ENCODE peak calls at places on chromosomes 16 and 17, in five cellular contexts. One of them, this sample, is unnamed.

GRCh38 chr17:48553837-48554236 is 8.9 kb upstream of the HOXB2 start:
- DNase-seq in H1: no peak
- DNase-seq in K562: no peak
- DNase-seq in GM12878: no peak
- DNase-seq in HepG2: no peak
- DNase-seq in this sample: no peak

GRCh38 chr17:12421646-12422306 is 243.9 kb upstream of the MYOCD start:
- DNase-seq in H1: no peak
- DNase-seq in HepG2: no peak
- DNase-seq in K562: no peak
- DNase-seq in GM12878: no peak
- DNase-seq in this sample: no peak

GRCh38 chr16:86834451-86835035 is 256.2 kb downstream of the FOXL1 start:
- DNase-seq in HepG2: no peak
- DNase-seq in GM12878: no peak
- DNase-seq in K562: peak; percentile 6
- DNase-seq in H1: peak; percentile 34
- DNase-seq in this sample: peak; percentile 66

GRCh38 chr17:10482252-10482651 is 12.9 kb upstream of the MYH4 start:
- DNase-seq in H1: no peak
- DNase-seq in K562: no peak
- DNase-seq in HepG2: no peak
- DNase-seq in GM12878: no peak
- DNase-seq in this sample: no peak

GRCh38 chr17:28854457-28855382 is at the start of gene ERAL1:
- DNase-seq in HepG2: peak; percentile 80
- DNase-seq in GM12878: peak; percentile 73
- DNase-seq in K562: peak; percentile 96
- DNase-seq in H1: no peak
- DNase-seq in this sample: peak; percentile 95

GRCh38 chr16:450800-451512 is 25.5 kb downstream of the RAB11FIP3 start:
- DNase-seq in K562: no peak
- DNase-seq in HepG2: peak; percentile 39
- DNase-seq in GM12878: no peak
- DNase-seq in H1: no peak
- DNase-seq in this sample: no peak

GRCh38 chr16:26787924-26788323 is 278.8 kb upstream of the C16orf82 start:
- DNase-seq in GM12878: no peak
- DNase-seq in HepG2: no peak
- DNase-seq in H1: no peak
- DNase-seq in K562: peak; percentile 45
- DNase-seq in this sample: no peak

GRCh38 chr16:87317766-87318121 is 552 bp upstream of the C16orf95 start:
- DNase-seq in H1: no peak
- DNase-seq in K562: peak; percentile 75
- DNase-seq in HepG2: peak; percentile 67
- DNase-seq in GM12878: no peak
- DNase-seq in this sample: peak; percentile 47

GRCh38 chr16:68762996-68763756 is 26.1 kb downstream of the CDH1 start:
- DNase-seq in HepG2: no peak
- DNase-seq in K562: no peak
- DNase-seq in H1: no peak
- DNase-seq in GM12878: no peak
- DNase-seq in this sample: peak; percentile 87

GRCh38 chr16:29790949-29791844 is 646 bp downstream of the KIF22 start:
- DNase-seq in GM12878: no peak
- DNase-seq in H1: no peak
- DNase-seq in HepG2: no peak
- DNase-seq in K562: peak; percentile 30
- DNase-seq in this sample: no peak

GRCh38 chr16:56606071-56606687 is 2.2 kb upstream of the MT2A start:
- DNase-seq in HepG2: no peak
- DNase-seq in GM12878: no peak
- DNase-seq in H1: no peak
- DNase-seq in K562: no peak
- DNase-seq in this sample: no peak

GRCh38 chr17:48026503-48027321 is 10.9 kb downstream of the COPZ2 start:
- DNase-seq in HepG2: peak; percentile 79
- DNase-seq in GM12878: peak; percentile 34
- DNase-seq in H1: peak; percentile 80
- DNase-seq in K562: peak; percentile 93
- DNase-seq in this sample: peak; percentile 96

GRCh38 chr16:50251375-50252081 is 14.8 kb upstream of the ADCY7 start:
- DNase-seq in K562: no peak
- DNase-seq in GM12878: no peak
- DNase-seq in HepG2: no peak
- DNase-seq in H1: no peak
- DNase-seq in this sample: no peak

GRCh38 chr17:28524476-28525415 is 18.6 kb downstream of the FOXN1 start:
- DNase-seq in H1: no peak
- DNase-seq in HepG2: peak; percentile 70
- DNase-seq in GM12878: no peak
- DNase-seq in K562: peak; percentile 25
- DNase-seq in this sample: no peak

GRCh38 chr16:11212819-11213196 is 43.2 kb downstream of the SOCS1 start:
- DNase-seq in HepG2: no peak
- DNase-seq in GM12878: no peak
- DNase-seq in K562: no peak
- DNase-seq in H1: no peak
- DNase-seq in this sample: no peak

GRCh38 chr17:43988301-43988700 is 16.1 kb upstream of the NAGS start:
- DNase-seq in H1: no peak
- DNase-seq in HepG2: no peak
- DNase-seq in GM12878: no peak
- DNase-seq in K562: no peak
- DNase-seq in this sample: no peak

GRCh38 chr17:41666336-41666680 is 22.4 kb upstream of the EIF1 start:
- DNase-seq in HepG2: no peak
- DNase-seq in K562: peak; percentile 53
- DNase-seq in H1: no peak
- DNase-seq in GM12878: peak; percentile 75
- DNase-seq in this sample: peak; percentile 50

GRCh38 chr16:15849209-15849981 is 7.4 kb downstream of the MYH11 start:
- DNase-seq in GM12878: no peak
- DNase-seq in H1: no peak
- DNase-seq in HepG2: peak; percentile 30
- DNase-seq in K562: no peak
- DNase-seq in this sample: no peak

GRCh38 chr17:27578718-27579085 is 52.3 kb upstream of the LGALS9 start:
- DNase-seq in HepG2: peak; percentile 45
- DNase-seq in GM12878: peak; percentile 57
- DNase-seq in H1: no peak
- DNase-seq in K562: peak; percentile 78
- DNase-seq in this sample: no peak

GRCh38 chr17:41304091-41304490 is 1.4 kb upstream of the KRTAP29-1 start:
- DNase-seq in K562: no peak
- DNase-seq in HepG2: no peak
- DNase-seq in GM12878: no peak
- DNase-seq in H1: no peak
- DNase-seq in this sample: no peak

GRCh38 chr17:64687959-64688358 is 25.9 kb upstream of the SMURF2 start:
- DNase-seq in H1: no peak
- DNase-seq in K562: no peak
- DNase-seq in HepG2: no peak
- DNase-seq in GM12878: no peak
- DNase-seq in this sample: no peak

GRCh38 chr17:50685691-50686493 is 21.8 kb downstream of the ANKRD40 start:
- DNase-seq in H1: no peak
- DNase-seq in HepG2: no peak
- DNase-seq in K562: no peak
- DNase-seq in GM12878: no peak
- DNase-seq in this sample: no peak

GRCh38 chr17:57071991-57072944 is 12.8 kb upstream of the AKAP1 start:
- DNase-seq in H1: no peak
- DNase-seq in K562: no peak
- DNase-seq in HepG2: no peak
- DNase-seq in GM12878: no peak
- DNase-seq in this sample: peak; percentile 62

GRCh38 chr16:30065943-30066881 is 652 bp downstream of the ALDOA start:
- DNase-seq in GM12878: no peak
- DNase-seq in H1: no peak
- DNase-seq in K562: peak; percentile 79
- DNase-seq in HepG2: no peak
- DNase-seq in this sample: peak; percentile 54

GRCh38 chr16:63146251-63146650 is 1110.0 kb upstream of the CDH8 start:
- DNase-seq in K562: no peak
- DNase-seq in GM12878: no peak
- DNase-seq in H1: no peak
- DNase-seq in HepG2: no peak
- DNase-seq in this sample: no peak

GRCh38 chr17:17841620-17842025 is 4.8 kb upstream of the SREBF1 start:
- DNase-seq in HepG2: peak; percentile 22
- DNase-seq in GM12878: no peak
- DNase-seq in K562: peak; percentile 53
- DNase-seq in H1: no peak
- DNase-seq in this sample: no peak

GRCh38 chr17:82960419-82961271 is 118.8 kb upstream of the METRNL start:
- DNase-seq in HepG2: no peak
- DNase-seq in K562: no peak
- DNase-seq in GM12878: no peak
- DNase-seq in H1: no peak
- DNase-seq in this sample: no peak

GRCh38 chr17:81398855-81399451 is 3.7 kb downstream of the BAHCC1 start:
- DNase-seq in K562: peak; percentile 58
- DNase-seq in H1: no peak
- DNase-seq in HepG2: no peak
- DNase-seq in GM12878: no peak
- DNase-seq in this sample: no peak

GRCh38 chr17:81399481-81400153 is 4.4 kb downstream of the BAHCC1 start:
- DNase-seq in H1: no peak
- DNase-seq in HepG2: no peak
- DNase-seq in GM12878: no peak
- DNase-seq in K562: peak; percentile 44
- DNase-seq in this sample: peak; percentile 55

GRCh38 chr17:81401727-81402529 is 6.7 kb downstream of the BAHCC1 start:
- DNase-seq in H1: no peak
- DNase-seq in K562: peak; percentile 82
- DNase-seq in HepG2: no peak
- DNase-seq in GM12878: no peak
- DNase-seq in this sample: peak; percentile 68

GRCh38 chr17:81400939-81401726 is 5.9 kb downstream of the BAHCC1 start:
- DNase-seq in H1: no peak
- DNase-seq in GM12878: no peak
- DNase-seq in HepG2: no peak
- DNase-seq in K562: no peak
- DNase-seq in this sample: peak; percentile 52

DNA sequence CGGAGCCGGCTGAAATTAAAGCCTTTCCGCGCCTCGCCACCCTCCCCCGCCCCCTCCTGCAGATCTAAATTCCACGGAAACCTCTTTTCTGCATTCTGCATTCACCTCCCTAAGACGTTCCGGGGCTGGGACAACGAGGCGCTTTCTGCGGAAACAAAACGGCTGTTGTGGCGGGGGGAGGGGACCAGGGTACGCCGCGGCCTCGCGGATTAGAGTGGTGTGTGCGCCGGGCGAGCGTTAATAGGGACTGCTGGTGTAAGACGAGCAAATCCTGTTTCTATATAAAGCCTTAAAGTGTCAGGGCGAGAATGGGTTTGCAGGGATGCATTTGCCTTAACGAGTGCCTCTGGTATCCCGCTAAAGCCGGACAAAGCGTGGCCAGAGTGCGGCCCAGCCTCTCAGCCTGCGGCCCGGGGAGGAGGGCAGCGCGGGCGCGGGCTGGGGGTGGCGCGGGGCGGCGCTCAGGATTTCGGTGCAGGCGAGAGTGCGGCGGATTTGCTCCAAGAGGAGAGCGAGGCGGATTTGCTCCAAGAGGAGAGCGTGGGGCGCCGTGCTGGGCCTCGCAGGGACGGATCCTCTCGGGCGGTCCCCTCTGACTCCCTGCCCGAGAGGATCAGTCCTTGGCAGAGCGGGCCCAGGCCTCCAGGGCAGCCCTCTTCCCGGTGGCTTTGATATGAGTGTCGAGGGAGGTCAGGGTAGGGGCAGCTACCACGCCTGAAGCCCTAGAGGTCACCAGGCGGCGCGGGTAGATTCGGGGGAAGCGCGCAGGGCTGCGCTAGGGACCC is 5.1 kb downstream of the BAHCC1 start:
- DNase-seq in GM12878: no peak
- DNase-seq in HepG2: no peak
- DNase-seq in K562: peak; percentile 70
- DNase-seq in H1: no peak
- DNase-seq in this sample: peak; percentile 77
- TF ChIP-seq CREB1 in GM12878: no peak
- TF ChIP-seq CREB1 in HepG2: no peak
- TF ChIP-seq CREB1 in K562: no peak
- TF ChIP-seq CREB1 in H1: no peak
- TF ChIP-seq CREB1 in this sample: no peak

GRCh38 chr16:66551788-66552287 is 538 bp upstream of the CKLF start:
- DNase-seq in HepG2: no peak
- DNase-seq in K562: no peak
- DNase-seq in GM12878: no peak
- DNase-seq in H1: no peak
- DNase-seq in this sample: no peak
- H3K4me1 ChIP-seq in HepG2: peaks cover 77% of the 10 kb centered on the region
- H3K4me1 ChIP-seq in K562: peaks cover 45% of the 10 kb centered on the region
- H3K4me1 ChIP-seq in GM12878: peaks cover 23% of the 10 kb centered on the region
- H3K4me1 ChIP-seq in H1: peaks cover 12% of the 10 kb centered on the region
- H3K4me1 ChIP-seq in this sample: peaks cover 11% of the 10 kb centered on the region

GRCh38 chr16:66975302-66975893 is 13.0 kb upstream of the CES4A start:
- DNase-seq in H1: no peak
- DNase-seq in K562: no peak
- DNase-seq in GM12878: no peak
- DNase-seq in HepG2: no peak
- DNase-seq in this sample: no peak

GRCh38 chr16:66972983-66973382 is 11.9 kb downstream of the CES3 start:
- DNase-seq in H1: no peak
- DNase-seq in HepG2: no peak
- DNase-seq in GM12878: no peak
- DNase-seq in K562: peak; percentile 31
- DNase-seq in this sample: no peak

GRCh38 chr16:66968847-66969246 is 7.8 kb downstream of the CES3 start:
- DNase-seq in GM12878: no peak
- DNase-seq in K562: no peak
- DNase-seq in HepG2: no peak
- DNase-seq in H1: no peak
- DNase-seq in this sample: no peak

GRCh38 chr16:66973716-66974115 is 12.7 kb downstream of the CES3 start:
- DNase-seq in GM12878: no peak
- DNase-seq in K562: no peak
- DNase-seq in HepG2: no peak
- DNase-seq in H1: no peak
- DNase-seq in this sample: no peak

GRCh38 chr16:66970775-66971725 is 10.0 kb downstream of the CES3 start:
- DNase-seq in HepG2: no peak
- DNase-seq in H1: no peak
- DNase-seq in GM12878: no peak
- DNase-seq in K562: peak; percentile 37
- DNase-seq in this sample: no peak
- TF ChIP-seq CREB1 in HepG2: no peak
- TF ChIP-seq CREB1 in H1: no peak
- TF ChIP-seq CREB1 in GM12878: no peak
- TF ChIP-seq CREB1 in K562: no peak
- TF ChIP-seq CREB1 in this sample: no peak

DNA sequence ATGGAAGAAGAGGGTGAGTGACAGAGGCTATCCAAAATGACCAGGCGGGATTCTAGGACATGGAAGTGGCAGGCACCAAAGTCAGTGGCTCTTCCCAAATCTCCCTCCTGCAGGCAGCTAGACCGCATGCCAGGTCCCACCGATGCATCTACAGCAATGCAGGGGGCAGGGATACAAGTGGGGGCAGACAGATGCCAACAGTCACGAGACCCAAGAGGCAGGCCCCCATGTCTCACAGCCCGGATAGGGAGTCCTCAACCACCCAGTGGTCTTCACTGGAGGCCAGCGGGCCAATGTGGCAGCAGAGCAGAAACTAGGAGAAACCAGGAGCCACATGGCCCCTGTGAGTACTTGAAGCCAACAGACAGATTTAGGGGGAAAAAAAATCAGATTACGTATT is 20.0 kb downstream of the NPLOC4 start:
- DNase-seq in K562: no peak
- DNase-seq in HepG2: no peak
- DNase-seq in GM12878: no peak
- DNase-seq in H1: no peak
- DNase-seq in this sample: no peak
- H3K4me1 ChIP-seq in K562: no peaks in the 10 kb centered on the region
- H3K4me1 ChIP-seq in HepG2: peaks cover 15% of the 10 kb centered on the region
- H3K4me1 ChIP-seq in GM12878: no peaks in the 10 kb centered on the region
- H3K4me1 ChIP-seq in H1: no peaks in the 10 kb centered on the region
- H3K4me1 ChIP-seq in this sample: no peaks in the 10 kb centered on the region

This sample was measured in GM23338.